ENCODE peak calls at places on chromosomes 3 and 15, in six cellular contexts. J, Z, I, Y, B and P are unnamed samples.

GRCh38 chr3:131518682-131519081 is 15.9 kb upstream of the MRPL3 start:
- DNase-seq in Z (no peak), Y (no peak), B (no peak), J (no peak), I (no peak), P (no peak)

GRCh38 chr15:97976766-97977503 is 16.4 kb downstream of the ARRDC4 start:
- DNase-seq in I (no peak), Z (no peak), B (no peak), Y (no peak), J (no peak), P (no peak)

GRCh38 chr3:161171639-161172552 is 49.2 kb upstream of the NMD3 start:
- DNase-seq in Y (no peak), B (no peak), J (peak; percentile 30), Z (peak; percentile 23), I (no peak), P (peak; percentile 22)

GRCh38 chr3:170506556-170506955 is 79.3 kb downstream of the SLC7A14 start:
- DNase-seq in Z (no peak), B (no peak), Y (peak; percentile 61), J (peak; percentile 27), I (no peak), P (no peak)

GRCh38 chr3:42024578-42025387 is 62.9 kb upstream of the ULK4 start:
- DNase-seq in I (no peak), Y (no peak), J (peak; percentile 42), Z (no peak), B (no peak), P (peak; percentile 55)

GRCh38 chr3:41940393-41940792 is 21.5 kb downstream of the ULK4 start:
- DNase-seq in I (no peak), Z (no peak), B (no peak), J (no peak), Y (no peak), P (no peak)

GRCh38 chr15:101161656-101162055 is 90.2 kb downstream of the CHSY1 start:
- DNase-seq in Z (no peak), I (no peak), B (no peak), J (no peak), Y (no peak), P (no peak)

GRCh38 chr3:25027639-25028038 is 400.4 kb upstream of the RARB start:
- DNase-seq in I (no peak), B (no peak), Z (no peak), J (no peak), Y (no peak), P (no peak)

GRCh38 chr3:157913751-157914150 is 192.5 kb downstream of the SHOX2 start:
- DNase-seq in I (no peak), J (no peak), B (no peak), Y (peak; percentile 54), Z (no peak), P (peak; percentile 53)

GRCh38 chr3:180744226-180744625 is 64.9 kb upstream of the CCDC39 start:
- DNase-seq in B (no peak), I (no peak), Y (no peak), Z (no peak), J (no peak), P (no peak)

GRCh38 chr3:197847866-197848401 is 56.9 kb downstream of the LRCH3 start:
- DNase-seq in Y (peak; percentile 25), B (no peak), I (peak; percentile 15), Z (no peak), J (peak; percentile 12), P (peak; percentile 47)

GRCh38 chr3:115512565-115513410 is 110.5 kb upstream of the GAP43 start:
- DNase-seq in Z (no peak), Y (peak; percentile 16), J (peak; percentile 60), I (no peak), B (peak; percentile 79), P (peak; percentile 74)

GRCh38 chr15:99958426-99959097 is 225.3 kb upstream of the LYSMD4 start:
- DNase-seq in J (no peak), I (no peak), Z (no peak), Y (no peak), B (no peak), P (no peak)

GRCh38 chr3:12773030-12773723 is 14.1 kb upstream of the TMEM40 start:
- DNase-seq in Z (no peak), I (no peak), Y (no peak), J (no peak), B (no peak), P (no peak)

GRCh38 chr15:73941871-73942635 is 15.8 kb downstream of the LOXL1 start:
- DNase-seq in Y (no peak), J (no peak), Z (no peak), B (no peak), I (no peak), P (no peak)

DNA sequence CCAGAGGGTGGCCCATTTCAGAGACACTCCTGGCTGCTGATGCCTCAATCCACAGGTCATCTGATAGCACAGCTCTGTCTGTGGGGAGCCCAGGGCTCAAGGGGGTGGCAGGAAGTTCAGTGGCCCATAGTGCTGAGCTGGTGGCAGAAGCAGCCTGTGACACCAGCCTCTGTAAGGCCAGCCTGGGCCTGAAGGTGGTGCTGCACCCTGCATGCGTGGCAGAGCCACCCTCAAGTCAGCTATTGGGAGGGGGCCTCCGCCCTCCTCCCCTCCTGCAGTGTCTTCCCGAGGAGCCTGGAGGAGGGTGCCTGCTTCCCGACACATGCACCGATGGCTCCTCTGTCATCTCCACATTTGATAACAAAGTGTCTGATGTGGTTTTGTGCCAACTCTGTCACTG is 3.0 kb downstream of the PLA1A start:
- DNase-seq in Z (peak; percentile 10), Y (no peak), J (no peak), B (peak; percentile 59), I (peak; percentile 19), P (no peak)
- TF ChIP-seq CTCF in Z (peak; percentile 37), Y (peak; percentile 34), J (peak; percentile 32), B (no peak), I (peak; percentile 57), P (peak; percentile 34)

GRCh38 chr3:126926684-126927404 is 56.1 kb upstream of the PLXNA1 start:
- DNase-seq in J (peak; percentile 91), Y (peak; percentile 84), I (peak; percentile 45), B (peak; percentile 32), Z (peak; percentile 19), P (peak; percentile 86)
- TF ChIP-seq CTCF in J (peak; percentile 36), Y (peak; percentile 61), I (no peak), B (no peak), Z (no peak), P (peak; percentile 27)

DNA sequence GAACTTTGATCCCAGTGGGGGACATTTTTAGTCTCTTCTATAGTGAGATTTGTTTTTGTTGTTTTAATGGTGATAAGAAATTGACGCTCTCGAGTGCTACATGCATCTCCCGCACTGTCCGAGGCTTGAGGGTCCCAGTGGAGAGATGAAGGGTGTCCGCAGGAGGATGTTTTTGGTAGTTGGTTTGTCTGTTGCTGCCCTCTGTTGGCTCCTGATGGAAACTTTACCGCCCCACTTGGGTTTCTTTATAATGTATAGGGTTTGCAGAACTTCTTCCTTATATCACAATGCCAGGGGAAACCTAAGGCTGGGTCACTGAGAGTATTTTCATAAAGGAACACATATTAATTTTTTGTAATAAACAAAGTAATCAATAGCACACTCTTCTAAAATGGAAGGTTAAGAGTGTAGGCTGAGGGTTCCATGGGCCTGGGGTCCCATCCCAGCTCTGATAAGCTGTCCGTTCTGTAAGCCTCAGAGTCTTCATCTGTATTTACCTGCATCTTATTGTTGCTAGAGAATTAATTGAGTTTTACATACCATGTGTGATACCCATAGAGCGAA is 185.3 kb upstream of the FEZF2 start:
- DNase-seq in Z (no peak), Y (no peak), J (no peak), B (peak; percentile 16), I (peak; percentile 17), P (peak; percentile 40)
- TF ChIP-seq CTCF in Z (peak; percentile 34), Y (peak; percentile 49), J (peak; percentile 63), B (no peak), I (peak; percentile 38), P (peak; percentile 50)

GRCh38 chr15:81196576-81197254 is at the start of gene IL16:
- DNase-seq in I (no peak), J (no peak), B (no peak), Y (no peak), Z (no peak), P (no peak)

GRCh38 chr15:81195339-81195864 is 1.3 kb upstream of the IL16 start:
- DNase-seq in Y (no peak), J (no peak), I (no peak), Z (no peak), B (no peak), P (no peak)

GRCh38 chr15:81197255-81197630 is 564 bp downstream of the IL16 start:
- DNase-seq in J (no peak), I (no peak), B (no peak), Z (no peak), Y (no peak), P (no peak)

GRCh38 chr15:81197688-81198281 is 1.1 kb downstream of the IL16 start:
- DNase-seq in B (no peak), I (no peak), Y (no peak), J (no peak), Z (no peak), P (no peak)

DNA sequence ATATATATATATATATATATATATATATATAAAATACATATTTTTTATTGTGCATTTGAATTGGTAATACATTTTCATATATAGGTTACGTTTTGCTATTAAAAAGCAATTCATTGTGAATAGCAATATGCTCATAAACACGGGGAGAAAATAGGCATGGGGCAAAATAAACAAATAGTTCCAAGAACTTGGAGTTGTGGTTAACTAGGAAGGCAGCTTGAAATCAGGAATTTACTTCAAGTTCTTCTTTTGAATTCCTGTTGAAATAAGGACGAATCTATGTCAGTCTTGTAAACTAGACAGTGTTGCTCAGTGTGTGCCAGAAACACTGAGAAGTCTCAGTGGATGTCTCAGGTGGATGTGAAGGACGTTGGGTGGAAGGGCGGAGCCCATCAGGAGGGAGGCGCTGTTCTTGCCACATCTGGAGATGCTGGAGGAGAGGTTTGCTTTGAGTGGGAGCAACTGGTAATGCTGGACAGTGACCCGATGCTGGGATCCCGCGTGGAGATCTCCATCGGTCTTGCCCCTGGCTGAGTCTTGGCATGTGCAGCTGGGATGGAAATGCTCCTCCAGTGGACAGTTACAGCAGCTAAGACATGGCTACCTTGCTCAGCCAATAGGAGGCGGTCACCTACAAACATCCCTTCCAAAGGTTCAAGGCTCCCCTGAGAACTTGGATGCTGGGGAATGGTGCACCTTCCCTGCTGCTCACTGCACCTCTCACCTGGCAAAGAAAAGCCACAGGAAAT is 2.5 kb downstream of the IL16 start:
- DNase-seq in J (no peak), B (no peak), Z (no peak), I (no peak), Y (no peak), P (no peak)
- TF ChIP-seq CTCF in J (no peak), B (no peak), Z (no peak), I (peak; percentile 23), Y (no peak), P (no peak)

GRCh38 chr3:46717447-46718231 is at the start of gene PRSS50:
- DNase-seq in Y (no peak), Z (no peak), I (peak; percentile 84), J (no peak), B (peak; percentile 56), P (no peak)

GRCh38 chr3:46719735-46720271 is 2.1 kb upstream of the PRSS50 start:
- DNase-seq in B (peak; percentile 12), I (no peak), Z (no peak), Y (no peak), J (no peak), P (no peak)

GRCh38 chr3:46719044-46719565 is 1.4 kb upstream of the PRSS50 start:
- DNase-seq in I (no peak), J (no peak), Y (no peak), Z (no peak), B (peak; percentile 1), P (no peak)

GRCh38 chr3:46722443-46722842 is 4.8 kb upstream of the PRSS50 start:
- DNase-seq in Y (no peak), J (no peak), B (no peak), Z (no peak), I (no peak), P (no peak)

GRCh38 chr3:46721009-46721408 is 3.3 kb upstream of the PRSS50 start:
- DNase-seq in Z (no peak), J (no peak), Y (no peak), B (no peak), I (no peak), P (no peak)
- TF ChIP-seq CTCF in Z (no peak), J (no peak), Y (no peak), B (no peak), I (no peak), P (no peak)

GRCh38 chr15:35648941-35649340 is 103.0 kb upstream of the DPH6 start:
- DNase-seq in B (no peak), I (no peak), Y (no peak), J (no peak), Z (no peak), P (no peak)
- TF ChIP-seq CTCF in B (no peak), I (no peak), Y (no peak), J (no peak), Z (no peak), P (no peak)